ENCODE peak calls at places on chromosomes 13 and 19, in four cellular contexts. Y, U, H and J are unnamed samples.
A peak's percentile ranks its signal among the peaks of the same experiment; 100 is the strongest.

GRCh38 chr19:47406711-47407416 is 12.5 kb downstream of the MEIS3 start:
- DNase-seq in Y (no peak), U (no peak), H (peak; percentile 80), J (no peak)

GRCh38 chr13:110687736-110688135 is 18.2 kb downstream of the CARS2 start:
- DNase-seq in Y (no peak), U (no peak), H (no peak), J (no peak)

GRCh38 chr13:28494537-28494860 is 429 bp downstream of the FLT1 start:
- DNase-seq in Y (no peak), U (no peak), H (no peak), J (no peak)

GRCh38 chr13:92589955-92590354 is 636.7 kb upstream of the GPC6 start:
- DNase-seq in Y (no peak), U (no peak), H (no peak), J (no peak)

GRCh38 chr13:112575680-112576079 is 12.3 kb downstream of the TUBGCP3 start:
- DNase-seq in Y (no peak), U (peak; percentile 8), H (peak; percentile 48), J (no peak)

GRCh38 chr19:10625003-10625761 is at the start of gene SLC44A2:
- DNase-seq in Y (no peak), U (peak; percentile 6), H (peak; percentile 87), J (no peak)

GRCh38 chr19:8517551-8518442 is 3.8 kb upstream of the ZNF414 start:
- DNase-seq in Y (peak; percentile 55), U (no peak), H (no peak), J (peak; percentile 73)

GRCh38 chr13:66915596-66916185 is 314.4 kb downstream of the PCDH9 start:
- DNase-seq in Y (peak; percentile 26), U (peak; percentile 54), H (no peak), J (no peak)

GRCh38 chr13:38879278-38879677 is 111.4 kb downstream of the STOML3 start:
- DNase-seq in Y (no peak), U (peak; percentile 32), H (no peak), J (no peak)

GRCh38 chr19:46718157-46718933 is 1.4 kb upstream of the PRKD2 start:
- DNase-seq in Y (peak; percentile 98), U (no peak), H (peak; percentile 55), J (peak; percentile 69)

GRCh38 chr19:41297628-41298326 is 12.2 kb upstream of the CCDC97 start:
- DNase-seq in Y (no peak), U (no peak), H (no peak), J (peak; percentile 33)

GRCh38 chr13:51760592-51760991 is 43.4 kb downstream of the DHRS12 start:
- DNase-seq in Y (no peak), U (peak; percentile 61), H (no peak), J (no peak)

GRCh38 chr19:4012092-4012974 is 4.8 kb downstream of the PIAS4 start:
- DNase-seq in Y (no peak), U (no peak), H (no peak), J (no peak)

GRCh38 chr13:42422681-42423080 is 150.7 kb downstream of the AKAP11 start:
- DNase-seq in Y (no peak), U (no peak), H (no peak), J (no peak)

GRCh38 chr19:8017808-8018207 is 12.4 kb upstream of the ELAVL1 start:
- DNase-seq in Y (no peak), U (no peak), H (no peak), J (peak; percentile 56)

GRCh38 chr13:77351326-77351725 is 24.4 kb upstream of the MYCBP2 start:
- DNase-seq in Y (no peak), U (peak; percentile 3), H (no peak), J (no peak)

GRCh38 chr19:35154535-35155406 is at the start of gene FXYD5:
- DNase-seq in Y (peak; percentile 78), U (peak; percentile 70), H (peak; percentile 69), J (peak; percentile 80)

DNA sequence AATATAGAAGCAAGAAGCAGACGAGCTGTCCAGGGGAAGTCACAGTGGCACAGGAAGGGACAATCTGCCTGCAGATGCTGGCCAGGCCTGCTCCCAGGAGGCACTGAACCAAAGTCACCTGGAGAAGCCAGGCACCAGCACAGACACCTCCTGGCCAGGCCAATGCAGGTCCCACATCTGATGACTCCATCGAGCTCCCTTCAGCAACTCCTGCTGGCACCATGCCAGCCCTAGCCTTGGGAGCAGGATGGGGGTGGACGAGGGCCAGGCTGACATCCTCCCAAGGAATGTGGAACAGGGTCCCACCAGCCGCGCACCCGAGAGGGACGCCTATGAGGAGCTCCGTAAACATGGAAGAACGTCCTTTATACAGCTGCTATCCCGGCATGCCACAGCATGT is 22.4 kb upstream of the ISYNA1 start:
- DNase-seq in Y (no peak), U (peak; percentile 68), H (no peak), J (no peak)
- H3K4me1 ChIP-seq in Y (no peaks in the 10 kb centered on the region), U (peaks cover 41% of the 10 kb centered on the region), H (no peaks in the 10 kb centered on the region), J (no peaks in the 10 kb centered on the region)

GRCh38 chr19:13526552-13526951 is 20.3 kb upstream of the CACNA1A start:
- DNase-seq in Y (peak; percentile 37), U (no peak), H (peak; percentile 70), J (no peak)
- TF ChIP-seq CTCF in Y (peak; percentile 70), U (peak; percentile 20), H (peak; percentile 74), J (no peak)

GRCh38 chr19:6101991-6102390 is 8.3 kb downstream of the RFX2 start:
- DNase-seq in Y (no peak), U (no peak), H (no peak), J (no peak)
- H3K4me1 ChIP-seq in Y (no peaks in the 10 kb centered on the region), U (peaks cover 14% of the 10 kb centered on the region), H (no peaks in the 10 kb centered on the region), J (peaks cover 4% of the 10 kb centered on the region)

DNA sequence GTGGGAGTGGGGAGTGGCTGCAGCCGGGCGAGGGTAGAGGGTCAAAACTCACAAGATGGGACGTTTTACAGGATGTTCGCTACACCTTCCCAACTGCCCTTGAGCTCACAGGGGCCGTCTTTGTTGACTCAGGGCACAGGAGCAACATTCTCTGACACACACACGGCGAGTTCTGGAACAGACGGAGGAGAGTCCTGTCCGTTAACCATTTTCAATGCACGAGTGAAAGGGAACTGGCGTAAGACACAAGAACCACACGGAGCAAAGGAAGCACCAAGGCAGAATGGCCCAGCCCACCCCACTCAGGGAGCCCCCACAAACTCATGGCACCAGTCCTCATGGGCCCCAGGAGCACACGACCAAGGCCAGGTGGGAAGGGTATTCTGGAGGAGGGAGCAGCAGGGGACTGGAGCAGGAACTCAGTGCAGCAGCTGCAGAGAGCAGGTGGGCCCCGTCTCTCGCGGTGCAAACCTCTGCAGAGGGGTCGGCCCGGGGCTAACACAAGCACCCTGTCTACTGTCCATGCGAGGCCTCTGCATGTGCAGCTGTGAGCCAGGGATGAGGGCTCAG is 37.9 kb upstream of the ISYNA1 start:
- DNase-seq in Y (no peak), U (no peak), H (no peak), J (no peak)
- TF ChIP-seq CTCF in Y (no peak), U (no peak), H (no peak), J (no peak)

DNA sequence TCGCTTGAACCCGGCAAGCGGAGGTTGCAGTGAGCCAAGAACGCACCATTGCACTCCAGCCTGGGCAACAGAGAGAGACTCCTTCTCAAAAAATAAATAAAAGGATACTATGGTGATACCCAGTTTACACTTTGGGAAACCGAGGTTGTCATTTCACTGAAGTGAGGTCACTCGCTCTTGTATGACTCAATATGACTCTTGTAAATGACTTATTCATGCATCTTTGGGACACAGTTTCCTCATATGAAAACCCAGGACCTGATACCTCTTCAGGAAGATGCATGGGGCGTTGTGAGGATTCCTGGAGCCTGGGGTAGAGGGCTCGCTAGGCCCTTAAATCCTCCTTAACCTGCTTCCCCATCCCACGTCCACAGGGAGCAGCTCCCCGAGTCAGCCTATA is 4.5 kb downstream of the PSMD8 start:
- DNase-seq in Y (no peak), U (no peak), H (no peak), J (no peak)
- H3K4me1 ChIP-seq in Y (peaks cover 27% of the 10 kb centered on the region), U (peaks cover 13% of the 10 kb centered on the region), H (no peaks in the 10 kb centered on the region), J (peaks cover 19% of the 10 kb centered on the region)

GRCh38 chr19:42423462-42424344 is 3.5 kb downstream of the LIPE start:
- DNase-seq in Y (peak; percentile 89), U (peak; percentile 83), H (peak; percentile 93), J (peak; percentile 90)

GRCh38 chr19:42426643-42427042 is 545 bp downstream of the LIPE start:
- DNase-seq in Y (no peak), U (no peak), H (no peak), J (no peak)

GRCh38 chr19:42422576-42423461 is 4.4 kb downstream of the LIPE start:
- DNase-seq in Y (no peak), U (no peak), H (peak; percentile 45), J (peak; percentile 53)

GRCh38 chr19:42424345-42424707 is 2.9 kb downstream of the LIPE start:
- DNase-seq in Y (no peak), U (no peak), H (no peak), J (no peak)

DNA sequence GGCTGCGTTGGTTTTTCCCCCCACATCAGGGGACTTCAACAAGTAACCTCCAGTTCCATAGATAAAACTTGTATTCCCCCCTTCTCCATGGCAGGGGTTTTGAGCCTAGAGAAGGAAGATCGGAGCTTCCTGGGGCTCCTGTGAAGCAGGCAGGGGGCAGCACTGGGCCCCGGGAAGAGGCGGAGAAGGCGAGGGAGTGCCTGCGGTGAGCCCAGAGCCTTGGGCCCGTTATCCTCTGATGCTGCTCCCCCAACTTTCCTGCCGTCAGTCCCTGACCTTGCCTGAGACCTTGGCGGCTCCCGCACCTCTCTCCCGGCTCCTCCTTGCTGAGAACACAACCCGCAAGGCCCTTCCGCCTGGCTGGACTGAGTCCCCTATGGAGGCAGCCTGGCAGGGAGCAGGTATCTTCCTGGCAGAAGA is 2.5 kb downstream of the LIPE start:
- DNase-seq in Y (no peak), U (no peak), H (peak; percentile 67), J (no peak)
- TF ChIP-seq CTCF in Y (no peak), U (no peak), H (peak; percentile 69), J (no peak)

DNA sequence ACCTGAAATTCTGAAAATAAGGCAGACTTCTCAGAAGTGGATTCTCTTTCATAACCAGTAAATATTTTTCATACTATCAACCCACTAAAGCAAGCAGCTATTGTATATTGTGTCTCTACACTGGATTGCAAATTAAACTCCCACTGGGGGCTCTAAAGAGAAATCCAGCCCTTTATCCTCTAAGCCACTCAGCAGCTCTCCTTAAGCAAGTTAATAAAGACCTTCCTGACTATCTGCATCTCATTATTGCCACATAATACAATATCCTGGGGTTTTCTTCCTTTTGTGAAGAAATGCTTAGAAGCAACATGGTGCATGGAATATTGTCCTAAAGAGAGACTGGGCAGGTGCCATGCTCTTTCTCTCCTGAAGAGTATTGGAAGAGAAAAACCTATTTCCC is 521.3 kb downstream of the MYO16 start:
- DNase-seq in Y (no peak), U (no peak), H (no peak), J (no peak)
- H3K4me1 ChIP-seq in Y (no peaks in the 10 kb centered on the region), U (peaks cover 50% of the 10 kb centered on the region), H (no peaks in the 10 kb centered on the region), J (no peaks in the 10 kb centered on the region)

GRCh38 chr19:50896591-50897190 is 14.5 kb downstream of the KLK4 start:
- DNase-seq in Y (no peak), U (peak; percentile 8), H (no peak), J (no peak)

GRCh38 chr19:50899549-50899948 is 11.6 kb downstream of the KLK4 start:
- DNase-seq in Y (no peak), U (no peak), H (no peak), J (no peak)

GRCh38 chr19:50897191-50897607 is 14.0 kb downstream of the KLK4 start:
- DNase-seq in Y (no peak), U (no peak), H (no peak), J (no peak)

GRCh38 chr19:50898018-50898417 is 13.2 kb downstream of the KLK4 start:
- DNase-seq in Y (no peak), U (no peak), H (no peak), J (no peak)

GRCh38 chr19:50897612-50898011 is 13.6 kb downstream of the KLK4 start:
- DNase-seq in Y (no peak), U (no peak), H (no peak), J (no peak)
- TF ChIP-seq CTCF in Y (no peak), U (no peak), H (no peak), J (no peak)